ENCODE peak calls at places on chromosomes 5 and 9, in ten cellular contexts. K, L, I, S, X, M, O, T, Y and G are unnamed samples.

GRCh38 chr5:125480901-125481300 is 734.5 kb upstream of the ZNF608 start:
- DNase-seq in K (no peak), L (no peak), I (no peak), S (no peak), X (no peak), M (no peak), O (no peak), T (no peak), Y (no peak), G (no peak)

GRCh38 chr5:67051164-67051563 is 145.4 kb downstream of the CD180 start:
- DNase-seq in K (no peak), L (no peak), I (no peak), S (no peak), X (no peak), M (no peak), O (peak), T (no peak), Y (no peak), G (no peak)

GRCh38 chr5:72394688-72395087 is 74.5 kb downstream of the PTCD2 start:
- DNase-seq in K (peak), L (no peak), I (peak), S (no peak), X (peak), M (no peak), O (peak), T (no peak), Y (no peak), G (no peak)

GRCh38 chr9:91557352-91557751 is 133.7 kb upstream of the NFIL3 start:
- DNase-seq in K (no peak), L (no peak), I (no peak), S (no peak), X (no peak), M (no peak), O (no peak), T (no peak), Y (no peak), G (no peak)

GRCh38 chr5:54761213-54761701 is 224.1 kb downstream of the ESM1 start:
- DNase-seq in K (no peak), L (no peak), I (peak), S (peak), X (peak), M (peak), O (no peak), T (peak), Y (no peak), G (no peak)

GRCh38 chr9:68844623-68845612 is 139.9 kb downstream of the PIP5K1B start:
- DNase-seq in K (peak), L (peak), I (peak), S (no peak), X (peak), M (no peak), O (peak), T (peak), Y (no peak), G (peak)

GRCh38 chr9:114929166-114929565 is 1.2 kb downstream of the TNFSF8 start:
- DNase-seq in K (no peak), L (no peak), I (no peak), S (no peak), X (no peak), M (no peak), O (no peak), T (no peak), Y (no peak), G (no peak)

GRCh38 chr9:109453210-109453842 is 44.8 kb downstream of the PTPN3 start:
- DNase-seq in K (no peak), L (no peak), I (peak), S (peak), X (peak), M (peak), O (no peak), T (no peak), Y (no peak), G (no peak)

GRCh38 chr5:67160985-67161384 is 35.6 kb downstream of the CD180 start:
- DNase-seq in K (no peak), L (no peak), I (peak), S (peak), X (peak), M (peak), O (no peak), T (no peak), Y (no peak), G (no peak)

GRCh38 chr9:108953983-108954574 is 19.9 kb downstream of the ABITRAM start:
- DNase-seq in K (peak), L (no peak), I (peak), S (peak), X (peak), M (peak), O (peak), T (no peak), Y (no peak), G (no peak)

GRCh38 chr5:133309166-133309791 is 257.5 kb downstream of the HSPA4 start:
- DNase-seq in K (no peak), L (no peak), I (no peak), S (no peak), X (no peak), M (no peak), O (no peak), T (no peak), Y (no peak), G (no peak)

GRCh38 chr5:13378073-13378472 is 566.4 kb downstream of the DNAH5 start:
- DNase-seq in K (no peak), L (no peak), I (no peak), S (peak), X (no peak), M (peak), O (no peak), T (no peak), Y (no peak), G (no peak)

GRCh38 chr5:111999286-111999685 is 242.3 kb upstream of the NREP start:
- DNase-seq in K (no peak), L (no peak), I (peak), S (no peak), X (no peak), M (peak), O (no peak), T (no peak), Y (no peak), G (no peak)

GRCh38 chr5:75405296-75405695 is 68.3 kb downstream of the HMGCR start:
- DNase-seq in K (no peak), L (no peak), I (no peak), S (peak), X (peak), M (no peak), O (no peak), T (no peak), Y (no peak), G (no peak)

GRCh38 chr5:165495829-165496380 is 1990.5 kb downstream of the MAT2B start:
- DNase-seq in K (no peak), L (no peak), I (peak), S (no peak), X (no peak), M (no peak), O (no peak), T (no peak), Y (no peak), G (no peak)

GRCh38 chr5:169458269-169458668 is 125.3 kb upstream of the SPDL1 start:
- DNase-seq in K (no peak), L (no peak), I (no peak), S (no peak), X (no peak), M (no peak), O (no peak), T (no peak), Y (no peak), G (no peak)

GRCh38 chr9:88220652-88221051 is 82.4 kb upstream of the SPATA31C2 start:
- DNase-seq in K (no peak), L (no peak), I (no peak), S (no peak), X (no peak), M (no peak), O (no peak), T (no peak), Y (no peak), G (no peak)

GRCh38 chr9:13427587-13427986 is 148.1 kb upstream of the MPDZ start:
- DNase-seq in K (peak), L (peak), I (peak), S (peak), X (peak), M (peak), O (peak), T (no peak), Y (no peak), G (no peak)

DNA sequence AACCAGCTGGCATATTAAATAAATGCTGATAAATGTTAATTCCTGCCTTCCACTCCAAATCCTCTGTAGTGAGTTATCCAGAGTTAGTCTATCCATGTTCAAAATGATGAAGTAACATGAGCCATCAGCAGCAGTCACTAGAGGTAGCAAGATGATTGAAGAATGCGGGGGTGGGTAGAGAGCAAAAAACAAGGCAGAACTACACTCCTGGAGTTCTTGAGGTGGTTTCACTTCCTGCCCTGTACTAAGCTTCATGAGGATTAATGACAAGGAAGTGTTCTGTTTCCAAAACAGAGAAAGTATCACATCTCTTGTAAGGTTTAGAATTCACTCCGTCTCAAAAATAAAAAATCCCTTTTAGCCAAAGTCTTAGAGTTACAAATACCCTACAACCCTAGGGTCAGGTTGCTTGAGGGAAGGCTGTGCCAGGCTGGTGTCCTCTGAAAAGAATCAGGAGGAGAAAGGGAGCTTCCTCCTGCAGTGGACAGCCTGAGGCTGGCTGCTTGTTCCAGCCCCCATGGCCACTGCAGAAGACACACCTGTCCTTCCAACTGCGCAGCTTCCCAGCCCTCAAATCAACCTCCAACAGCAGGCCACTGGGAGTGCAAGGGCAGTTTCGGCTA is 180.2 kb downstream of the DENND1A start:
- DNase-seq in K (peak), L (no peak), I (no peak), S (peak), X (no peak), M (no peak), O (no peak), T (no peak), Y (no peak), G (no peak)
- TF ChIP-seq CTCF in K (peak), L (no peak), I (no peak), S (no peak), X (no peak), M (no peak), O (no peak), T (no peak), Y (no peak), G (no peak)

GRCh38 chr5:10031817-10032216 is 217.9 kb downstream of the ATPSCKMT start:
- DNase-seq in K (no peak), L (no peak), I (no peak), S (no peak), X (no peak), M (no peak), O (no peak), T (no peak), Y (no peak), G (no peak)
- TF ChIP-seq CTCF in K (no peak), L (no peak), I (no peak), S (no peak), X (no peak), M (peak), O (no peak), T (no peak), Y (no peak), G (no peak)

DNA sequence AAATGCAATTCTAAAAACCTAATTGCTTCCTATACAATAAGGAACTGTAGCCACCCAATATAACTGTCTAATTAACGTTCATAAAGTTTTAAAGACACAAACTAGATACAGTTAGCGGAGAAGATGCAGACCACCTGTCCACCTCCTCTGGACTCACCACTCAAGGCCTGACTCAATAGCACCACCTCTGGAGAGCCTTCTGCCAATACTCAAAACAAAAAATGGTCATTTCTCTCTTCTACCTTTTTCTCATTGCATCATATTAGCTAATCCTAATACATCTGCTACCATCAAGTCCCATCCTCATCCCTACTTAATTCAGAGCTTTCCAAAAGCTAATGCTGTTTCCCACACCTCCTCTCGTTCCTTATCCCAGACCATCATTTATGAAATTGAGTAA is 159.9 kb downstream of the MLLT3 start:
- DNase-seq in K (no peak), L (no peak), I (no peak), S (no peak), X (no peak), M (no peak), O (no peak), T (no peak), Y (no peak), G (no peak)
- TF ChIP-seq CTCF in K (peak), L (no peak), I (peak), S (no peak), X (no peak), M (peak), O (no peak), T (no peak), Y (no peak), G (no peak)

GRCh38 chr5:163478126-163478981 is 17.9 kb downstream of the HMMR start:
- DNase-seq in K (no peak), L (no peak), I (no peak), S (peak), X (no peak), M (no peak), O (no peak), T (no peak), Y (no peak), G (no peak)
- TF ChIP-seq CTCF in K (no peak), L (no peak), I (no peak), S (no peak), X (no peak), M (no peak), O (no peak), T (no peak), Y (no peak), G (no peak)

DNA sequence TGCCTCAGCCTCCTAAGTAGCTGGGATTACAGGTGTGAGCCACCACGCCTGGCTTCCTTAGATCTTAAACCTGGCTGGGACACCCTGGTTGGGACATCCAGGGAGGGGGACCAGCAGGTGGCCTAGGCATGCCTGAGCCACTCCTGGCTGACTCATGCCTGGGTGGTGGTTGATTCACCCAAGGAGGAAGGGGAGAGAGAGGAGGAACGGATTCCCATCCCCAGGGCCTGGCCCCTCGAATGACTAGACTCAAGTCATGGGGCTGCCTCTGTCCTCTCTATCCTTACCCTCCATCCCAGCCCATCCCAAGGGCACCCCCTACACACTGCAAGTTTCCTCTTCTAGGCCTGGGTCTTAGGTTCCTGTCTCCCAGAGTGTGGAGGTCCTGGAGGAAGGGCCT is 12.7 kb downstream of the EEIG1 start:
- DNase-seq in K (no peak), L (no peak), I (no peak), S (peak), X (peak), M (no peak), O (peak), T (no peak), Y (no peak), G (no peak)
- TF ChIP-seq CTCF in K (no peak), L (no peak), I (no peak), S (peak), X (no peak), M (no peak), O (no peak), T (no peak), Y (no peak), G (no peak)

GRCh38 chr5:127875235-127876021 is 172.2 kb downstream of the CCDC192 start:
- DNase-seq in K (peak), L (peak), I (peak), S (peak), X (peak), M (no peak), O (peak), T (peak), Y (no peak), G (peak)
- TF ChIP-seq CTCF in K (peak), L (no peak), I (peak), S (peak), X (peak), M (no peak), O (no peak), T (peak), Y (no peak), G (peak)

GRCh38 chr5:77828445-77828844 is 52.3 kb upstream of the TBCA start:
- DNase-seq in K (no peak), L (no peak), I (no peak), S (peak), X (peak), M (no peak), O (no peak), T (no peak), Y (no peak), G (no peak)
- TF ChIP-seq CTCF in K (no peak), L (peak), I (peak), S (no peak), X (no peak), M (peak), O (no peak), T (no peak), Y (no peak), G (peak)

DNA sequence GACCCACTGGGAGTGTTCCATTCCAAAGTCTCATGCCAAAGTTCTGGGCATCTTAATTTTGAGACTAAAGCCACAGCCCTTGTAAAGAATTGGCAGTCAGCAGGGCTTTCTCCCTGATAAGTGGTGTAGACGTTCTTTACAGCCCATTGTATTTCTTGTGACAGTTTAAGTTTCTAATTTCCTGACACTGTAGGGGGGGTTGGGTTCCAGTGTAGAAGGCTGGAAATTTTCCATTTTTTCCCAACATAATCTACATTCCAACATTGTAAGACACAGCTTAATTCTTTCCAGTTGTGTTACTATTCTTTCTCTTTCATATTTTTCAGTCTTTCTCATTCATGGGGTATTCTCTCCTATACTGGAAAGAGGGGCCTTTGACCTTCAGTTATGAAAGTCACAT is 121.1 kb downstream of the FBXL7 start:
- DNase-seq in K (no peak), L (no peak), I (peak), S (no peak), X (no peak), M (peak), O (no peak), T (no peak), Y (no peak), G (no peak)
- TF ChIP-seq CTCF in K (no peak), L (no peak), I (no peak), S (no peak), X (no peak), M (no peak), O (no peak), T (no peak), Y (no peak), G (no peak)

DNA sequence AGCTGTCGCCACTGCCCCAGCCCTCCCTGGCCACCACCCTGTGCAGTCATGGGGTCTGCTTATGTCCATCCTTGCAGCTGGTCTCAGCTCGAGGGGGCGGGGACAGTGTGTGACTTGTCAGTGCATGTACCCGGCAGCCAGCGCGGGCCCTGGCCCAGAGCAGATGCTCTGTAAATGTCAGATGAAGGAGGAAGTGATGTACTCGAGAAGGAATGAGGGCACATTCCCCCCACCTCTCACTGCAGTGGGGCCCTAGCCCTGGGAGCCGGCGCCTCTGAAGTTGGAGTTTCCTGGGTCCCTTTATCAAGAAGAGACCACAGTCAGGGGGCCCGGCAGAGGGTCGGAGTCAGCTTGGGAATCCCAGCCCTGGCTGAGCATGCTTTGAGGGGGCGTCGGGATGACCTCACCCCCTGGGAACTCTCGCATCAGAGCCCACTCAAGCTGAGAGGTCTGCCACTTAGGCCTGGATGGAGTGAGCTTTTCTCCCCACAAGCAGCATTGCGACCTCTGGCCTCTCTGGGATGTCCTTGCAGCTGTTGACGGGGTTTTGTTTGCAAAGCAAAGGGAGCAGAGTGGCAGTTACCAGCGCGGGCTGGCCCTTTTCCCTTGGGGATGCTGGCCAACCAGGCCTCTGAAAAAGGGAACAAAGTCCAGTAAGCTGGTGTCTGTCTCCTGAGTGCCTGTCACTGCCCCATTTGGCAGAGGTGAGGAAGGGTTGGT is 19.0 kb downstream of the NEURL1B start:
- DNase-seq in K (no peak), L (no peak), I (peak), S (peak), X (peak), M (peak), O (peak), T (peak), Y (no peak), G (peak)
- TF ChIP-seq CTCF in K (no peak), L (no peak), I (no peak), S (no peak), X (no peak), M (no peak), O (no peak), T (no peak), Y (no peak), G (no peak)

DNA sequence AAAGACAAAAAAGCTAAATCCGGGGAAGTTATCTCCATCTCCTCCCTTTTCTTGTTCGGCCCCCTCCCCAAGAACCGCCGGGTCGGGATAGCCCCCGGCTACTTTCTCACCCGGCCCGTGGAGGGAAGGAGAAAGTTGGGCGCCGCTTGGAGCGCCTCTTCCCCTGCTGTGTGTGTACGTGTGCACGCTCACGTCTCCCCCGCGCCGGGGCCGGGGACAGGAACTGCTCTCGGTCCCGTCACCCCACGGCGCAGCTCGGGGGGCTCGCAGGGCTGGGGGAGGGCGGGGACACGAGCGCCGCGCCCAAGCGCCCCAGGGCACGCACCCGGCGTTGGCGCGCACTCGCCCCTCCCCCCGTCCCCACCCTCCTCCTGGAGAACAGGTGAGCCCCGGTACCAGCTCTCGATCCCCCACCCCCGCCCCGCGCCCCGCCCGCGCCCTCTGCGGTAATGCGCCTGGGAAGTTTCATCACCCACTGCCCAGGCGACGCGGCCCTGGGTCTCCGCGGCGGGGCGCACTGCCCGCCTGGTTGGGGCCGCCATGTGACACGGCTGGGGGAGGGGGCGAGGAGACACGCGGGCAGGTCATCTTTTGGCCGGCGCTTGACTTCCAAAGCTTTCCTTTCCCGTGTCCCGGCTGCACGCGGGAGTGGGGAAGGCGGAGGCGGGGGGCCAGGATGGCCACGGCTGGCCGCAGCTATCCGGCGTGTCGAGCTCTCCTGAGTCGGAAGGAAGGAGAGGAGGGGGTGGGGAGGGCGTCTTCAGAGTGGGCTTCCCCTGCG is 1.3 kb upstream of the STC2 start:
- DNase-seq in K (peak), L (peak), I (no peak), S (no peak), X (peak), M (no peak), O (no peak), T (no peak), Y (no peak), G (peak)
- TF ChIP-seq CTCF in K (peak), L (no peak), I (peak), S (peak), X (peak), M (no peak), O (no peak), T (no peak), Y (no peak), G (no peak)